ENCODE peak calls at places on chromosome 6, in four cellular contexts. B, Q, G and O are unnamed samples.

GRCh38 chr6:45419574-45420082 is 41.9 kb upstream of the SUPT3H start:
- DNase-seq in B (peak; percentile 79), Q (peak; percentile 40), G (peak; percentile 50), O (peak; percentile 43)

GRCh38 chr6:155084431-155085123 is 89.5 kb downstream of the TIAM2 start:
- DNase-seq in B (no peak), Q (no peak), G (no peak), O (no peak)

GRCh38 chr6:88725111-88725711 is 238.2 kb downstream of the RNGTT start:
- DNase-seq in B (peak; percentile 31), Q (no peak), G (peak; percentile 22), O (no peak)

GRCh38 chr6:53066059-53066406 is 829 bp downstream of the FBXO9 start:
- DNase-seq in B (peak; percentile 46), Q (no peak), G (peak; percentile 34), O (peak; percentile 46)

GRCh38 chr6:138514860-138515540 is 15.7 kb upstream of the NHSL1 start:
- DNase-seq in B (peak; percentile 23), Q (no peak), G (no peak), O (no peak)

GRCh38 chr6:88442731-88443130 is 276.6 kb upstream of the CNR1 start:
- DNase-seq in B (no peak), Q (no peak), G (no peak), O (no peak)

GRCh38 chr6:82738773-82739172 is 326.9 kb downstream of the UBE3D start:
- DNase-seq in B (no peak), Q (no peak), G (no peak), O (no peak)

GRCh38 chr6:20069130-20069529 is 143.1 kb downstream of the MBOAT1 start:
- DNase-seq in B (no peak), Q (no peak), G (no peak), O (no peak)

GRCh38 chr6:1525364-1526038 is 84.2 kb upstream of the FOXC1 start:
- DNase-seq in B (no peak), Q (no peak), G (no peak), O (no peak)

GRCh38 chr6:133855994-133856393 is 32.9 kb upstream of the TCF21 start:
- DNase-seq in B (no peak), Q (no peak), G (no peak), O (no peak)

GRCh38 chr6:18155864-18156396 is 708 bp downstream of the KDM1B start:
- DNase-seq in B (peak; percentile 43), Q (peak; percentile 32), G (peak; percentile 38), O (peak; percentile 67)

GRCh38 chr6:106226676-106227075 is 98.9 kb downstream of the ATG5 start:
- DNase-seq in B (no peak), Q (no peak), G (no peak), O (no peak)

GRCh38 chr6:24273471-24273870 is 84.4 kb downstream of the DCDC2 start:
- DNase-seq in B (no peak), Q (no peak), G (no peak), O (no peak)